ENCODE peak calls at places on chromosomes 12 and 14, in four cellular contexts. I, D, K and R are unnamed samples.

GRCh38 chr12:11685261-11685660 is 35.8 kb downstream of the ETV6 start:
- DNase-seq in I (no peak), D (no peak), K (no peak), R (no peak)

GRCh38 chr12:101019193-101019592 is 190.8 kb downstream of the SLC5A8 start:
- DNase-seq in I (no peak), D (no peak), K (no peak), R (no peak)

GRCh38 chr12:11633968-11634367 is 15.5 kb upstream of the ETV6 start:
- DNase-seq in I (no peak), D (no peak), K (no peak), R (no peak)

GRCh38 chr12:202081-202731 is 11.8 kb downstream of the SLC6A12 start:
- DNase-seq in I (no peak), D (no peak), K (peak; percentile 78), R (peak; percentile 84)

GRCh38 chr14:100292301-100292775 is 13.9 kb downstream of the SLC25A29 start:
- DNase-seq in I (no peak), D (no peak), K (no peak), R (peak; percentile 55)

GRCh38 chr14:101130861-101131260 is 227.3 kb upstream of the RTL1 start:
- DNase-seq in I (no peak), D (no peak), K (no peak), R (peak; percentile 51)

GRCh38 chr12:107091381-107091780 is 2.0 kb downstream of the CRY1 start:
- DNase-seq in I (peak; percentile 18), D (no peak), K (no peak), R (no peak)

GRCh38 chr14:73176673-73177072 is 40.4 kb downstream of the PSEN1 start:
- DNase-seq in I (no peak), D (no peak), K (no peak), R (no peak)

GRCh38 chr14:43625294-43625693 is 881.8 kb downstream of the FSCB start:
- DNase-seq in I (no peak), D (no peak), K (no peak), R (no peak)

GRCh38 chr12:4074129-4074528 is 199.4 kb upstream of the CCND2 start:
- DNase-seq in I (no peak), D (no peak), K (no peak), R (no peak)

GRCh38 chr12:62656576-62657362 is 190.1 kb downstream of the MON2 start:
- DNase-seq in I (no peak), D (no peak), K (peak; percentile 65), R (no peak)

GRCh38 chr14:80269338-80269935 is 58.1 kb upstream of the DIO2 start:
- DNase-seq in I (peak; percentile 10), D (no peak), K (no peak), R (no peak)

GRCh38 chr12:1619599-1619998 is 9.4 kb upstream of the WNT5B start:
- DNase-seq in I (no peak), D (no peak), K (no peak), R (peak; percentile 72)

GRCh38 chr12:98238513-98238912 is 276.9 kb upstream of the TMPO start:
- DNase-seq in I (no peak), D (no peak), K (no peak), R (no peak)

GRCh38 chr12:48165089-48166031 is 8.0 kb upstream of the ASB8 start:
- DNase-seq in I (peak; percentile 75), D (no peak), K (no peak), R (no peak)

GRCh38 chr14:105102361-105102760 is 37.1 kb upstream of the GPR132 start:
- DNase-seq in I (no peak), D (no peak), K (no peak), R (no peak)

GRCh38 chr14:94946244-94946643 is 176.3 kb upstream of the GSC start:
- DNase-seq in I (no peak), D (no peak), K (no peak), R (no peak)

GRCh38 chr12:115895247-115895646 is 382.2 kb downstream of the MED13L start:
- DNase-seq in I (peak; percentile 37), D (no peak), K (peak; percentile 55), R (no peak)

GRCh38 chr12:120199595-120200306 is 1.2 kb downstream of the RPLP0 start:
- DNase-seq in I (no peak), D (no peak), K (no peak), R (no peak)

GRCh38 chr14:104278214-104278534 is 139.8 kb downstream of the KIF26A start:
- DNase-seq in I (no peak), D (no peak), K (peak; percentile 12), R (no peak)

GRCh38 chr14:21894003-21894897 is 220.6 kb upstream of the OR4E1 start:
- DNase-seq in I (peak; percentile 24), D (no peak), K (peak; percentile 59), R (no peak)

GRCh38 chr12:1886396-1887008 is 31.9 kb downstream of the CACNA2D4 start:
- DNase-seq in I (no peak), D (no peak), K (no peak), R (peak; percentile 46)

GRCh38 chr12:57342207-57342691 is 88.6 kb downstream of the R3HDM2 start:
- DNase-seq in I (peak; percentile 71), D (no peak), K (peak; percentile 65), R (no peak)

GRCh38 chr12:87779858-87780498 is 249.2 kb downstream of the C12orf50 start:
- DNase-seq in I (peak; percentile 33), D (no peak), K (no peak), R (no peak)

GRCh38 chr14:78608998-78609787 is 439.0 kb downstream of the NRXN3 start:
- DNase-seq in I (no peak), D (no peak), K (no peak), R (no peak)

GRCh38 chr14:60651936-60652673 is 2.8 kb upstream of the SIX1 start:
- DNase-seq in I (no peak), D (peak; percentile 63), K (peak; percentile 59), R (no peak)

GRCh38 chr14:91250912-91251311 is 6.4 kb upstream of the GPR68 start:
- DNase-seq in I (no peak), D (no peak), K (no peak), R (no peak)

GRCh38 chr12:93921511-93921910 is 226.9 kb upstream of the PLXNC1 start:
- DNase-seq in I (peak; percentile 20), D (no peak), K (no peak), R (no peak)

GRCh38 chr12:100384549-100384916 is 27.7 kb downstream of the SLC17A8 start:
- DNase-seq in I (no peak), D (no peak), K (no peak), R (no peak)

GRCh38 chr12:19704966-19705365 is 265.7 kb downstream of the AEBP2 start:
- DNase-seq in I (no peak), D (no peak), K (no peak), R (no peak)

GRCh38 chr14:77131871-77132486 is 9.6 kb downstream of the ZDHHC22 start:
- DNase-seq in I (no peak), D (no peak), K (no peak), R (peak; percentile 26)

GRCh38 chr12:113392988-113393579 is 10.6 kb downstream of the SDS start:
- DNase-seq in I (peak; percentile 42), D (no peak), K (peak; percentile 99), R (no peak)

GRCh38 chr14:93981316-93981715 is 4.9 kb upstream of the ASB2 start:
- DNase-seq in I (no peak), D (no peak), K (no peak), R (no peak)

GRCh38 chr14:75711134-75711795 is 50.2 kb downstream of the TTLL5 start:
- DNase-seq in I (peak; percentile 51), D (no peak), K (no peak), R (no peak)

GRCh38 chr12:47207005-47207717 is 127.4 kb upstream of the AMIGO2 start:
- DNase-seq in I (no peak), D (no peak), K (no peak), R (peak; percentile 66)

GRCh38 chr12:50928392-50928791 is 24.0 kb upstream of the HIGD1C start:
- DNase-seq in I (no peak), D (no peak), K (no peak), R (no peak)

GRCh38 chr12:46108721-46109120 is 118.3 kb upstream of the SCAF11 start:
- DNase-seq in I (no peak), D (no peak), K (no peak), R (no peak)

GRCh38 chr12:117188961-117189724 is 1.1 kb downstream of the FBXO21 start:
- DNase-seq in I (peak; percentile 19), D (no peak), K (no peak), R (no peak)

DNA sequence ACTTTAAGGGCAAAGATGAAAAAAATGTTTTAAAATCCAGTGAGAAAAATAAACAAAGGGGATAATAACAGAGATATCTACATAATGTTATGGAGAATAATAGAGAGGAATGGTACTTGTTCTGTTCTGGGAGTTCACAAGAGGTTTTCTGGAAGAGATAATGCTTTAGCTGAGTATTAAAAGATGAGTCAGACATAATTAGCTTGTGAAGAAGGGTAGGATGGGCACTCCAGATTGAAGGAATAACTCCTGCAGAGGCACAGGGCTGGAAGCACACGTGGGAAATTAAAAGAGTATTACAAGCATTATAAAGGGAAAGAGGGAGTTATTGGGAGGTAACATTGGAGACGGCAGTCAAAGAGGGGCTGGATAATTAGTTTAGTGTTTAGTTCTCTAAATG is 124.9 kb upstream of the BTG1 start:
- DNase-seq in I (no peak), D (no peak), K (no peak), R (no peak)
- H3K27ac ChIP-seq in I (no peak overlapping the region), D (no peak overlapping the region), K (no peak overlapping the region), R (no peak overlapping the region)

DNA sequence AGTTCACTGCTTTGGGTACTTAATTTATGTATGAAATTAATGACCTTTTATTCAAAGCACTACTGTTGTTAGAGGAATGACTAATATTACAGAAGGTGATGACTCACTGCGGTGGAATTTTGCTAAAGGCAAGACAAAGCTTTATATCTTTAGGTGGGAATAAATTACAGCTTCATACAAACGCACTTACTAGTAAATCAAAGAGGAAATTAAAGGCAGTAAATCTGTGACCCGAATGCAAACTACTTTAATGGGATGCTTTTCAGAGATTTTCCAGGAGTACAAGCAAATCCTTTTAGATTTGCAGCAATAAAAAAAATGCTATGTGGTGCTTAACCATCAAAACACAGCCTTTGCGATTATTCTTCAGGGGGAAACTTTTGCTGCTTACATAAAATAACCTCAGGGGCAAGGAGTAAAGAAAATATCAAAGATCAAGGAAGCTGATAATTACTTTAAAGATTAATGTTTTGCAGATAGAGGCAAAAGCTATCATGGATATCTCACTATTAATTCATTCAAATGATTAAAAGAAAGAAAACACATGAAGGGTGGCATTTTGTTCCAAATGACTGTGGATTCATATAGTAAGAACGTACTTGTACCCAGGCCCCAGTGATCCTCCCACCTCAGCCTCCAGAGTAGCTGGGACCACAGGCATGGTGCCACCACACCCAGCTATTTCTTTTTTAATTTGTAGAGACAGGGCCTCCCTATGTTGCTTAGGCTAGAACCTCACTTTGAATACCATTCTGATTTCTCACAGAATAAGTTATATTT is 98.9 kb downstream of the DENND5B start:
- DNase-seq in I (peak; percentile 77), D (no peak), K (no peak), R (no peak)
- H3K27ac ChIP-seq in I (peak overlapping the region; percentile 83), D (no peak overlapping the region), K (no peak overlapping the region), R (no peak overlapping the region)

GRCh38 chr12:27845187-27845586 is 65.2 kb upstream of the MANSC4 start:
- DNase-seq in I (no peak), D (no peak), K (no peak), R (no peak)
- H3K27ac ChIP-seq in I (no peak overlapping the region), D (no peak overlapping the region), K (no peak overlapping the region), R (no peak overlapping the region)

GRCh38 chr12:103832048-103832798 is 8.8 kb downstream of the NT5DC3 start:
- DNase-seq in I (no peak), D (no peak), K (no peak), R (no peak)
- H3K27ac ChIP-seq in I (no peak overlapping the region), D (no peak overlapping the region), K (no peak overlapping the region), R (no peak overlapping the region)

GRCh38 chr14:57714487-57714899 is 151.4 kb downstream of the SLC35F4 start:
- DNase-seq in I (no peak), D (no peak), K (peak; percentile 55), R (no peak)
- H3K27ac ChIP-seq in I (no peak overlapping the region), D (no peak overlapping the region), K (no peak overlapping the region), R (no peak overlapping the region)